ENCODE peak calls at places on chromosomes 6 and 20, in eight cellular contexts. B is H9; Q is CD8-positive, alpha-beta T cell; E is PC-9; R is HepG2; D is cardiac muscle cell; W is ovary; C is astrocyte. O is an unnamed sample.

GRCh38 chr20:4483961-4484360 is 237.7 kb upstream of the PRND start:
- DNase-seq in B (no peak), Q (no peak), E (no peak), R (no peak), D (no peak), W (no peak), C (no peak), O (no peak)

GRCh38 chr6:17884501-17885039 is 102.9 kb downstream of the KIF13A start:
- DNase-seq in B (no peak), Q (no peak), E (no peak), R (no peak), D (no peak), W (no peak), C (peak), O (no peak)

GRCh38 chr6:11969092-11969491 is 43.0 kb upstream of the HIVEP1 start:
- DNase-seq in B (no peak), Q (no peak), E (no peak), R (no peak), D (no peak), W (peak), C (peak), O (no peak)

GRCh38 chr20:18007534-18008292 is 38.9 kb downstream of the MGME1 start:
- DNase-seq in B (no peak), Q (no peak), E (no peak), R (no peak), D (no peak), W (peak), C (no peak), O (no peak)

GRCh38 chr6:10733151-10733715 is 10.4 kb downstream of the TMEM14C start:
- DNase-seq in B (no peak), Q (peak), E (no peak), R (no peak), D (no peak), W (no peak), C (peak), O (no peak)

GRCh38 chr20:59385461-59385860 is 85.0 kb downstream of the EDN3 start:
- DNase-seq in B (peak), Q (no peak), E (no peak), R (no peak), D (peak), W (no peak), C (no peak), O (no peak)

GRCh38 chr6:64280569-64280968 is 645.0 kb downstream of the PHF3 start:
- DNase-seq in B (no peak), Q (no peak), E (no peak), R (peak), D (peak), W (no peak), C (no peak), O (no peak)

GRCh38 chr6:144715344-144715743 is 430.2 kb downstream of the UTRN start:
- DNase-seq in B (no peak), Q (no peak), E (no peak), R (no peak), D (no peak), W (no peak), C (no peak), O (no peak)

GRCh38 chr6:152117156-152118129 is 310.0 kb downstream of the ESR1 start:
- DNase-seq in B (no peak), Q (no peak), E (no peak), R (no peak), D (no peak), W (no peak), C (no peak), O (no peak)

GRCh38 chr6:166490671-166491500 is 95.6 kb downstream of the RAMACL start:
- DNase-seq in B (no peak), Q (no peak), E (peak), R (no peak), D (no peak), W (no peak), C (peak), O (no peak)

GRCh38 chr6:21149460-21149859 is 444.1 kb upstream of the SOX4 start:
- DNase-seq in B (no peak), Q (no peak), E (no peak), R (no peak), D (no peak), W (no peak), C (peak), O (no peak)

GRCh38 chr20:17873410-17874270 is 95.0 kb downstream of the SNX5 start:
- DNase-seq in B (peak), Q (no peak), E (no peak), R (peak), D (peak), W (peak), C (peak), O (peak)

GRCh38 chr20:1370548-1371110 is 22.2 kb downstream of the FKBP1A start:
- DNase-seq in B (no peak), Q (no peak), E (no peak), R (no peak), D (no peak), W (no peak), C (peak), O (no peak)

GRCh38 chr6:139152892-139153271 is 18.0 kb downstream of the HECA start:
- DNase-seq in B (no peak), Q (no peak), E (no peak), R (no peak), D (no peak), W (no peak), C (peak), O (no peak)

GRCh38 chr20:4850960-4851359 is 129.3 kb downstream of the PRND start:
- DNase-seq in B (no peak), Q (no peak), E (no peak), R (no peak), D (no peak), W (no peak), C (no peak), O (peak)

GRCh38 chr6:38389875-38390274 is 249.9 kb downstream of the BTBD9 start:
- DNase-seq in B (no peak), Q (no peak), E (no peak), R (no peak), D (no peak), W (no peak), C (no peak), O (no peak)

GRCh38 chr6:38391909-38392614 is 247.7 kb downstream of the BTBD9 start:
- DNase-seq in B (no peak), Q (no peak), E (no peak), R (no peak), D (no peak), W (no peak), C (peak), O (no peak)

GRCh38 chr6:38387461-38387860 is 252.3 kb downstream of the BTBD9 start:
- DNase-seq in B (no peak), Q (no peak), E (no peak), R (no peak), D (no peak), W (no peak), C (no peak), O (no peak)

GRCh38 chr6:38391206-38391908 is 248.4 kb downstream of the BTBD9 start:
- DNase-seq in B (no peak), Q (no peak), E (peak), R (no peak), D (no peak), W (no peak), C (peak), O (no peak)

GRCh38 chr6:38387994-38388393 is 251.7 kb downstream of the BTBD9 start:
- DNase-seq in B (no peak), Q (no peak), E (no peak), R (no peak), D (no peak), W (no peak), C (peak), O (no peak)
- H3K27ac ChIP-seq in B (no peak), Q (no peak), E (no peak), R (no peak), D (no peak), W (no peak), C (no peak), O (no peak)

DNA sequence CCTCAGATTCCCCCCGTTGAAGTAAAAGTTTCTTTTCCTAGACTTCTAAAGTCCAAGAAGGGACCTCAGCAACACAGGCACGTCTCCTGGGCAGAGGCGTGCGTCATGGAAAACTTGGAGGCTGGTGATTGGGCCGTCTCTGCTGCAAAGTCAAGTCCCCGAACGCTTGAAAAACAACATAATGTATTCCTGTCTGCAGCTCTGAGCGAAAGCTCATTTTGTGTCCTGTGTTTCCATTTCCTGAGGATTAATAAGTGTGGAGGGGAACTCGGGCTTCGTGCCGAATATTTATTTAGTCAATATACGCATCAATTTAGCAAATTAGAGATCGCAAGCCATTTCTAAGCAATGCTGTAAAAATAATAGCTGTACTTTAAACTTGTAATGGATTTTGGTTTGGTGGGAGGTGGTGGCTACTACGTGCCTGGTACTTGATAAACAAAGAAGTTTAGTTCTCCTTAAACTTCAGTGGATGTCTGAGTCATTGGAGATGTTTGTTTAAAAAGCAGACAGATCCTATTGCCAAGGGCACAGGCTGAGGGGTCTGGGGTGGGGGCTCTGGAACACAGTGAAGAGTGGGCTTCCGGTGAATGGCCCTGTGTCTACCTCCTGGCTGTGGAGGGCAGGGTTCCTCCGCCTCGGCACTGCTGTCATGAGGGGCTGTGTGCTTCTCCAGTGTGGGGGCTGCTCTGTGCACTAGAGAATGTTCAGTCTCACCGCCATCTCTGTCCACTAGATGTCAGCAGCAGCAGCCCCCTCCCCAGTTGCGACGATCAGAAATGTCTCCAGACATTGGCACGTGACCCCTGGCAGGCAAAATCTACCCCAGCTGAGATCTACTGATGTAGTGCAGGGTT is 21.8 kb downstream of the PCK1 start:
- DNase-seq in B (peak), Q (no peak), E (no peak), R (peak), D (peak), W (peak), C (peak), O (peak)
- H3K27ac ChIP-seq in B (no peak), Q (no peak), E (no peak), R (peak), D (no peak), W (peak), C (peak), O (peak)

GRCh38 chr20:62504323-62504722 is 28.5 kb upstream of the GATA5 start:
- DNase-seq in B (no peak), Q (no peak), E (no peak), R (no peak), D (no peak), W (no peak), C (no peak), O (no peak)

GRCh38 chr20:62505337-62506045 is 29.7 kb upstream of the GATA5 start:
- DNase-seq in B (no peak), Q (no peak), E (no peak), R (no peak), D (no peak), W (no peak), C (no peak), O (no peak)

GRCh38 chr20:62507323-62507722 is 31.5 kb upstream of the GATA5 start:
- DNase-seq in B (no peak), Q (no peak), E (no peak), R (no peak), D (peak), W (no peak), C (no peak), O (no peak)

GRCh38 chr20:62506791-62507190 is 31.0 kb upstream of the GATA5 start:
- DNase-seq in B (no peak), Q (no peak), E (no peak), R (no peak), D (no peak), W (no peak), C (no peak), O (no peak)

GRCh38 chr20:62506087-62506486 is 30.3 kb upstream of the GATA5 start:
- DNase-seq in B (no peak), Q (no peak), E (no peak), R (no peak), D (no peak), W (no peak), C (no peak), O (no peak)
- H3K27ac ChIP-seq in B (no peak), Q (no peak), E (no peak), R (no peak), D (no peak), W (no peak), C (no peak), O (no peak)

DNA sequence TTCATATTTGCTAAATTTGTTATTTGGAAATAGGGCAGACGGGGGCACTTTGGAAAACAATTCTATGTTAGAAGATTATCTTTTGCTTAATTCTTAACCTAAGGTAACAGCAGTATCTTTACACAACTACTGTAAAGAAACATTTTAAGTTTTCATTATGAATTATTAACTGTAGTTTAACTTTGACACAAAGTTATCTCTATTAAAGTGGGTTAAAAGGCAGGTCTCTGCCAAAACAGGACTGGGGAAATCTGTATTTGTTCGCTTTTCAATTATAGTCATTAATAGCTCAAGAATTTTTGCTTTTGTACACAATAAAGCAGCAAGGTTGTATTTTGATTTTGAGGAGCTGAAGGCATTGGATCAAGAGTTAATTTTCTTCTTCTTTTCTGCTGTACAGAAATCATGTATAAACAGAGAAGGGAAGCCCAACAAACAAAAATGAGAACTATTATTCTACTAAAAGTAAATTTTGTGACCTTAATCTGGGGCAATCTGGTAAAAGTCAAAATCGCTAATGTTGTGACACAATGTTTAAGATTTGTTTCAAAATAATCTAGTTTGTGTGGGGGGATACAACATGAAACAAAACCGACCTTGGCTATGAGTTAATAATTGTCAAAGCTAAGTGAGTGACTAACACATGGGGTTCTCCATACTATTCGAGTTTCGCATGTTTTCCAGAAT is 2.9 kb downstream of the STAU1 start:
- DNase-seq in B (no peak), Q (no peak), E (no peak), R (peak), D (no peak), W (no peak), C (no peak), O (no peak)
- H3K27ac ChIP-seq in B (no peak), Q (no peak), E (no peak), R (peak), D (no peak), W (no peak), C (no peak), O (no peak)

GRCh38 chr6:131250121-131250520 is 114.9 kb downstream of the AKAP7 start:
- DNase-seq in B (peak), Q (peak), E (no peak), R (no peak), D (peak), W (peak), C (peak), O (peak)

GRCh38 chr6:131255434-131255833 is 120.2 kb downstream of the AKAP7 start:
- DNase-seq in B (no peak), Q (no peak), E (no peak), R (no peak), D (no peak), W (no peak), C (no peak), O (no peak)

GRCh38 chr6:131255911-131256310 is 120.6 kb downstream of the AKAP7 start:
- DNase-seq in B (no peak), Q (no peak), E (peak), R (no peak), D (no peak), W (no peak), C (peak), O (no peak)

GRCh38 chr6:131257104-131257503 is 121.8 kb downstream of the AKAP7 start:
- DNase-seq in B (no peak), Q (no peak), E (no peak), R (no peak), D (no peak), W (no peak), C (no peak), O (no peak)

GRCh38 chr6:131251593-131252204 is 116.4 kb downstream of the AKAP7 start:
- DNase-seq in B (no peak), Q (no peak), E (no peak), R (no peak), D (peak), W (no peak), C (no peak), O (no peak)
- H3K27ac ChIP-seq in B (no peak), Q (no peak), E (no peak), R (no peak), D (no peak), W (no peak), C (no peak), O (no peak)

GRCh38 chr6:89356644-89357043 is 4.1 kb upstream of the UBE2J1 start:
- DNase-seq in B (no peak), Q (no peak), E (no peak), R (no peak), D (no peak), W (no peak), C (no peak), O (no peak)

GRCh38 chr6:89359561-89359960 is 7.0 kb upstream of the UBE2J1 start:
- DNase-seq in B (no peak), Q (no peak), E (no peak), R (no peak), D (no peak), W (no peak), C (no peak), O (no peak)

GRCh38 chr6:89360415-89360999 is 8.0 kb upstream of the UBE2J1 start:
- DNase-seq in B (no peak), Q (no peak), E (no peak), R (no peak), D (no peak), W (no peak), C (peak), O (no peak)

GRCh38 chr6:89355511-89356185 is 3.1 kb upstream of the UBE2J1 start:
- DNase-seq in B (no peak), Q (no peak), E (no peak), R (no peak), D (no peak), W (no peak), C (no peak), O (no peak)

GRCh38 chr6:89357390-89357789 is 4.9 kb upstream of the UBE2J1 start:
- DNase-seq in B (no peak), Q (no peak), E (no peak), R (no peak), D (no peak), W (no peak), C (no peak), O (no peak)
- H3K27ac ChIP-seq in B (no peak), Q (peak), E (no peak), R (no peak), D (no peak), W (no peak), C (no peak), O (no peak)

GRCh38 chr20:24662756-24663399 is 193.4 kb downstream of the SYNDIG1 start:
- DNase-seq in B (no peak), Q (no peak), E (no peak), R (no peak), D (no peak), W (no peak), C (peak), O (no peak)
- H3K27ac ChIP-seq in B (no peak), Q (no peak), E (no peak), R (no peak), D (no peak), W (no peak), C (no peak), O (no peak)

DNA sequence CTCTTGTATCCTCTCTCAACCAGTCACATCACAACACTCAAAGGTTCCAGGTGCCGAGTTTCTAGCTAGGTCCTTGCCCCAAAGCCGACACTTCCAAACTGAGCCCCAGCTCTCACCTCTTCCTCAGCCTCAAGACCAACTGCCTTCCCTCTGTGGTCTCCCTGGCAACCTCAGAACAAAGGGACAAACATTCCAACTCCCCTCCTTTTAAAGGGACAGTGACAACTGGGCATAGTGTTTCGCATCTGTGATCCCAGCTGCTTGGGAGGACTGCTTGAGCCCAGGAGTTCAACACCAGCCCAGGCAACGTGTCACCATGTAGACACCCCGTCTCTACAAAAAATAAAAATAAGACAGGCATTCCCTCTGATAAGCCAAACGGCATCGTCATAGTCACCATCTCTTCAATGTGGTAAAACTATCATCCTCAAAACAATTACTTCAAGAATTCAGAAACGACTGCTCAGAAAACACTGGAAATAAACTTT is 11.3 kb downstream of the DIDO1 start:
- DNase-seq in B (peak), Q (no peak), E (no peak), R (peak), D (peak), W (peak), C (peak), O (no peak)
- H3K27ac ChIP-seq in B (no peak), Q (peak), E (no peak), R (peak), D (no peak), W (no peak), C (peak), O (no peak)

GRCh38 chr6:35305117-35305516 is 7.5 kb downstream of the DEF6 start:
- DNase-seq in B (no peak), Q (no peak), E (no peak), R (no peak), D (no peak), W (no peak), C (no peak), O (no peak)
- H3K27ac ChIP-seq in B (no peak), Q (no peak), E (no peak), R (no peak), D (no peak), W (no peak), C (no peak), O (no peak)

GRCh38 chr6:9518433-9518832 is 896.4 kb downstream of the TFAP2A start:
- DNase-seq in B (no peak), Q (no peak), E (no peak), R (no peak), D (no peak), W (no peak), C (no peak), O (no peak)
- H3K27ac ChIP-seq in B (no peak), Q (no peak), E (no peak), R (no peak), D (no peak), W (no peak), C (no peak), O (no peak)

O was measured in right atrium auricular region.